ENCODE peak calls at places on chromosomes 16 and 17, in five cellular contexts. Y is AG10803, I is pancreas, C is IMR-90, J is heart right ventricle. L is an unnamed sample.

GRCh38 chr17:37220609-37220953 is 155.2 kb upstream of the C17orf78 start:
- DNase-seq in Y (peak), I (no peak), C (peak), J (no peak), L (no peak)

GRCh38 chr17:49214665-49215360 is 4.3 kb downstream of the ABI3 start:
- DNase-seq in Y (no peak), I (peak), C (no peak), J (peak), L (no peak)

GRCh38 chr16:72859581-72859980 is 188.3 kb downstream of the ZFHX3 start:
- DNase-seq in Y (no peak), I (no peak), C (no peak), J (no peak), L (no peak)

GRCh38 chr17:16486373-16487250 is 5.4 kb downstream of the LRRC75A start:
- DNase-seq in Y (peak), I (peak), C (peak), J (peak), L (peak)

GRCh38 chr17:21196126-21196525 is 17.8 kb downstream of the TMEM11 start:
- DNase-seq in Y (no peak), I (no peak), C (no peak), J (no peak), L (no peak)

GRCh38 chr17:77280304-77280910 is 139.6 kb downstream of the SEC14L1 start:
- DNase-seq in Y (peak), I (no peak), C (peak), J (no peak), L (no peak)

GRCh38 chr17:194844-195602 is 13.6 kb upstream of the DOC2B start:
- DNase-seq in Y (no peak), I (no peak), C (no peak), J (no peak), L (no peak)

GRCh38 chr17:37187262-37187661 is 188.5 kb upstream of the C17orf78 start:
- DNase-seq in Y (no peak), I (no peak), C (peak), J (no peak), L (no peak)

GRCh38 chr16:11955713-11956123 is 9.3 kb upstream of the TNFRSF17 start:
- DNase-seq in Y (peak), I (no peak), C (peak), J (no peak), L (peak)

GRCh38 chr16:79533292-79533691 is 67.2 kb downstream of the MAF start:
- DNase-seq in Y (no peak), I (no peak), C (no peak), J (no peak), L (no peak)

GRCh38 chr16:31267332-31268032 is 7.7 kb downstream of the ITGAM start:
- DNase-seq in Y (no peak), I (no peak), C (no peak), J (no peak), L (peak)

GRCh38 chr16:58001781-58002410 is 689 bp downstream of the USB1 start:
- DNase-seq in Y (no peak), I (no peak), C (no peak), J (no peak), L (no peak)

GRCh38 chr17:78345172-78345571 is 14.7 kb downstream of the SOCS3 start:
- DNase-seq in Y (no peak), I (no peak), C (no peak), J (no peak), L (no peak)

GRCh38 chr17:78342438-78343098 is 17.3 kb downstream of the SOCS3 start:
- DNase-seq in Y (peak), I (no peak), C (peak), J (peak), L (no peak)

GRCh38 chr17:78343099-78343432 is 16.8 kb downstream of the SOCS3 start:
- DNase-seq in Y (peak), I (peak), C (peak), J (peak), L (no peak)

GRCh38 chr17:78344666-78345065 is 15.2 kb downstream of the SOCS3 start:
- DNase-seq in Y (no peak), I (no peak), C (no peak), J (no peak), L (no peak)

GRCh38 chr17:78343433-78344201 is 16.3 kb downstream of the SOCS3 start:
- DNase-seq in Y (no peak), I (no peak), C (no peak), J (no peak), L (no peak)
- H3K4me3 ChIP-seq in Y (peak), I (no peak), C (no peak), J (no peak), L (no peak)

GRCh38 chr17:3846739-3847670 is 959 bp upstream of the NCBP3 start:
- DNase-seq in Y (no peak), I (no peak), C (no peak), J (no peak), L (no peak)

GRCh38 chr17:3845361-3845753 is 689 bp downstream of the NCBP3 start:
- DNase-seq in Y (peak), I (no peak), C (no peak), J (no peak), L (no peak)

GRCh38 chr17:3848229-3848628 is 2.2 kb upstream of the NCBP3 start:
- DNase-seq in Y (no peak), I (no peak), C (no peak), J (no peak), L (no peak)

GRCh38 chr17:3845754-3846738 is at the start of gene NCBP3:
- DNase-seq in Y (peak), I (peak), C (peak), J (peak), L (peak)

GRCh38 chr17:3843935-3844516 is 2.0 kb downstream of the NCBP3 start:
- DNase-seq in Y (peak), I (no peak), C (no peak), J (no peak), L (no peak)
- H3K4me3 ChIP-seq in Y (no peak), I (no peak), C (no peak), J (no peak), L (no peak)

GRCh38 chr16:64615647-64616280 is 506.1 kb downstream of the CDH11 start:
- DNase-seq in Y (peak), I (no peak), C (peak), J (no peak), L (no peak)
- H3K4me3 ChIP-seq in Y (no peak), I (no peak), C (no peak), J (no peak), L (no peak)

GRCh38 chr17:74328487-74328886 is 2.5 kb downstream of the KIF19 start:
- DNase-seq in Y (no peak), I (no peak), C (no peak), J (no peak), L (no peak)

GRCh38 chr17:74325743-74326379 is at the start of gene KIF19:
- DNase-seq in Y (no peak), I (peak), C (no peak), J (peak), L (no peak)

GRCh38 chr17:74326506-74326905 is 480 bp downstream of the KIF19 start:
- DNase-seq in Y (no peak), I (no peak), C (no peak), J (no peak), L (no peak)

GRCh38 chr17:74324521-74324920 is 1.5 kb upstream of the KIF19 start:
- DNase-seq in Y (no peak), I (no peak), C (no peak), J (no peak), L (no peak)

DNA sequence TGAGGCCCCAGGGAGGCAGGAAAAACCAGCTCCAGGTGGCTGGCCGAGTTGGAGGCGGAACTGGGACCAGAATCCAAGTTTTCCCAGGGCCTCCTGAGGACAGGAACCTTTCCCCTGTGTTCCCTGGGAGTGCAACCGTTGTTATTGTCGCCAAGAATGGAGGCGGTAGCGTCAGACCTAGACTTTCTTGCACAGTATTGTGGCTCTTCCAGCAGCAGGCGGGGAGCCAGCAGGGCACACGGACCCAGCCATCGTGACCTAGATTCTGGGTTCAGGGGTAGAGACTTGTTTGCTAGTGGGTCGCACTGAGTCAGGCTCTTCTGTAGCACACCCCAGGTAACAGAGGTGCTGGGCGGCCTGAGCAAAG is 667 bp upstream of the KIF19 start:
- DNase-seq in Y (no peak), I (no peak), C (no peak), J (peak), L (no peak)
- H3K4me3 ChIP-seq in Y (no peak), I (no peak), C (no peak), J (peak), L (no peak)

DNA sequence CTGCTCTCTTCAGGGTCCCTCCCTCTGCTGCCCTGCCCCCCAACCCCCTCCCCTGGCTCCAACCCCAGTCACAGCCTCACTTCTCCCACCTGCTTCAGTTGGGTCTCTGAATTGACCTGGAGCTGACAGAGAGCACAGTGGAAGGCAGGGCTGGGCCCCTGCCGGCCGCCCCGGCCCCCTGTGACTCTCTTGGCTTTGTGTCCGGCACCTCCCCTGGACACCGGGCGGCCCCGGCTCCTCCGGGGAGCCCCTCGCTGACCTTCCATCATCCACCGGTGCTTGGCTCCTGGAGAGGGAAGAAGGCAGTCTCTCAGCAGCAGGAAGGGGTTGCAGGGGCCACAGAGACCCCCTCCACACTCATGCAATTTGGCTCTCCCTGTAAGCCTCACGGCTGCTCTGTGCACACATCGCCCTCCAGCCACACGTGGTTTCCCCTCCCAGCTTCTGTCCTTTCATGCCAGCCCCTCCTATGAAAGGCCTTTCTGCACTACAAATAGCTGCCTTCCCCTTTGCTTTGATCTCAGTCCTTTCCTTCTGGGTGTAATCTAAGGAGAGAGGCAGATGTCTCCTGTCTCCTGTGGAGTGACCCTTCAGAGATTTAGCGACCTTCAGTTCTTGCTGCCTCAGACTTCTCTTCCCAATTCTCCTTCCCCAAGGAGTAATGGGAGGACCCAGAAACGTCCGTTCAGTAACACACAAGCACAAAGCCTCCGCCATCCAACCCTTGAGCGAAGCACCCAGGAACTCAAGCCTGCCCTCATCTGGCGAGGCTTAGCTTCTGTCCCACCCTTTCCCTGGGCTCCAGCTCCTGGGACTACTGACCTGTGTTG is 8.3 kb downstream of the NKIRAS2 start:
- DNase-seq in Y (no peak), I (no peak), C (no peak), J (no peak), L (no peak)
- H3K4me3 ChIP-seq in Y (no peak), I (no peak), C (no peak), J (no peak), L (no peak)

L was measured in kidney epithelial cell.